ENCODE peak calls at places on chromosomes 3 and 15, in eight cellular contexts. Y, I, S, T, P, U, J and V are unnamed samples.
A peak's percentile ranks its signal among the peaks of the same experiment; 100 is the strongest.

GRCh38 chr3:46368569-46368968 is 2.2 kb upstream of the CCR5 start:
- DNase-seq in U (peak; percentile 78), P (no peak), J (peak; percentile 41), I (no peak), S (peak; percentile 18), T (no peak), Y (no peak), V (no peak)

GRCh38 chr3:71432044-71432970 is 151.2 kb downstream of the FOXP1 start:
- DNase-seq in I (no peak), J (peak; percentile 31), P (no peak), S (no peak), U (no peak), T (no peak), Y (peak; percentile 39), V (no peak)

GRCh38 chr15:70271422-70272088 is 173.8 kb upstream of the TLE3 start:
- DNase-seq in S (no peak), Y (peak; percentile 96), U (no peak), T (peak; percentile 79), I (peak; percentile 95), P (peak; percentile 5), J (no peak), V (peak; percentile 79)

GRCh38 chr3:190220362-190220761 is 99.7 kb upstream of the P3H2 start:
- DNase-seq in T (no peak), S (no peak), P (no peak), I (no peak), Y (no peak), U (no peak), J (no peak), V (no peak)

GRCh38 chr3:87771338-87772059 is 287.3 kb downstream of the CGGBP1 start:
- DNase-seq in I (peak; percentile 1), Y (no peak), U (no peak), J (no peak), S (peak; percentile 14), T (peak; percentile 61), P (no peak), V (peak; percentile 6)

GRCh38 chr3:160225181-160226025 is at the start of gene C3orf80:
- DNase-seq in P (peak; percentile 83), T (peak; percentile 73), S (no peak), J (peak; percentile 36), Y (peak; percentile 38), I (peak; percentile 26), U (peak; percentile 66), V (no peak)

GRCh38 chr3:30826381-30827061 is 67.9 kb downstream of the GADL1 start:
- DNase-seq in U (no peak), J (no peak), P (no peak), S (no peak), I (no peak), Y (peak; percentile 47), T (peak; percentile 34), V (no peak)

GRCh38 chr3:156648086-156648485 is 26.3 kb upstream of the TIPARP start:
- DNase-seq in J (no peak), S (no peak), U (no peak), T (peak; percentile 17), I (peak; percentile 75), Y (peak; percentile 85), P (no peak), V (no peak)

GRCh38 chr15:68343579-68344225 is 66.2 kb downstream of the FEM1B start:
- DNase-seq in I (no peak), J (no peak), U (no peak), S (no peak), P (peak; percentile 64), Y (no peak), T (no peak), V (no peak)

GRCh38 chr3:98657429-98657828 is 64.0 kb upstream of the CPOX start:
- DNase-seq in U (peak; percentile 83), T (peak; percentile 3), I (no peak), J (peak; percentile 32), S (peak; percentile 34), P (no peak), Y (no peak), V (no peak)

GRCh38 chr15:38297623-38298388 is 45.2 kb downstream of the SPRED1 start:
- DNase-seq in Y (peak; percentile 61), J (no peak), U (no peak), I (peak; percentile 62), T (peak; percentile 46), P (no peak), S (no peak), V (no peak)

GRCh38 chr3:46947981-46948791 is 28.4 kb downstream of the CCDC12 start:
- DNase-seq in J (peak; percentile 51), U (peak; percentile 82), S (peak; percentile 82), Y (peak; percentile 52), P (no peak), I (peak; percentile 52), T (no peak), V (peak; percentile 92)

GRCh38 chr15:70390723-70391122 is 293.0 kb upstream of the TLE3 start:
- DNase-seq in Y (no peak), P (no peak), T (no peak), U (no peak), J (no peak), I (no peak), S (no peak), V (no peak)

GRCh38 chr15:79539426-79539825 is 107.3 kb downstream of the MINAR1 start:
- DNase-seq in S (no peak), U (no peak), J (no peak), P (no peak), I (no peak), T (no peak), Y (no peak), V (peak; percentile 44)

GRCh38 chr3:14844386-14845170 is 25.8 kb downstream of the FGD5 start:
- DNase-seq in P (no peak), T (no peak), I (no peak), J (no peak), Y (no peak), S (no peak), U (no peak), V (no peak)

GRCh38 chr3:21163961-21164360 is 587.0 kb downstream of the ZNF385D start:
- DNase-seq in I (no peak), U (no peak), S (no peak), P (no peak), J (no peak), Y (no peak), T (no peak), V (no peak)

GRCh38 chr3:195475614-195476013 is 32.8 kb upstream of the ACAP2 start:
- DNase-seq in U (no peak), I (no peak), J (no peak), S (no peak), T (no peak), Y (no peak), P (no peak), V (no peak)
- H3K27ac ChIP-seq in U (no peak overlapping the region), I (no peak overlapping the region), J (no peak overlapping the region), S (no peak overlapping the region), T (no peak overlapping the region), Y (no peak overlapping the region), P (no peak overlapping the region), V (no peak overlapping the region)

DNA sequence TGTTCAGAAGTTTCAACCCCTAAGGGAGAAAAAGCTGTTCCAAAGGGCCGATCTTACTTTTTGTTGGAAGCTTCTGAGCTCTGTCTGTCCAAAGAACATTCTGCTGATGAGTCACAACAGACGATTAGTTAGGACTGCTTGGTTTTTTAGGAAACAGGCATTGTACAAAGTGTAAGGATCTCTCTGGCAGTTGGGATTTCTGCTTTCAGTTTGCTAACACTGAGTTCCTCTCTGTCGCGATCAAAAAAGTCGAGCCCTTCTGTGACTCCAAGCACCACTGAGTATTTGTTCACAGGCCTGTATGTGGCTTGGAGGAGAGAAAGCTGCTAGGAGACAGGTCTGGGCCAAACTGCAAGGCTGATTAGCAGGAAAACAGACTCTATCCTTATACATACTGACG is 91.8 kb upstream of the PFN2 start:
- DNase-seq in Y (peak; percentile 68), P (no peak), T (no peak), I (peak; percentile 81), U (no peak), J (no peak), S (no peak), V (peak; percentile 63)
- H3K27ac ChIP-seq in Y (peak overlapping the region; percentile 22), P (peak overlapping the region; percentile 44), T (no peak overlapping the region), I (peak overlapping the region; percentile 96), U (no peak overlapping the region), J (peak overlapping the region; percentile 68), S (no peak overlapping the region), V (no peak overlapping the region)

GRCh38 chr3:57756022-57756527 is at the start of gene SLMAP:
- DNase-seq in U (peak; percentile 99), I (peak; percentile 96), P (peak; percentile 99), Y (peak; percentile 92), T (peak; percentile 94), S (peak; percentile 96), J (peak; percentile 96), V (peak; percentile 97)

GRCh38 chr3:57756528-57757401 is 656 bp downstream of the SLMAP start:
- DNase-seq in Y (peak; percentile 63), J (peak; percentile 35), I (peak; percentile 74), S (no peak), U (peak; percentile 67), T (peak; percentile 27), P (peak; percentile 85), V (peak; percentile 52)

GRCh38 chr3:57753016-57753415 is 3.1 kb upstream of the SLMAP start:
- DNase-seq in P (no peak), T (no peak), S (no peak), J (no peak), Y (no peak), I (no peak), U (no peak), V (no peak)

GRCh38 chr3:57757642-57758297 is 1.7 kb downstream of the SLMAP start:
- DNase-seq in T (peak; percentile 1), Y (peak; percentile 25), P (no peak), I (peak; percentile 28), J (no peak), S (no peak), U (no peak), V (peak; percentile 28)

DNA sequence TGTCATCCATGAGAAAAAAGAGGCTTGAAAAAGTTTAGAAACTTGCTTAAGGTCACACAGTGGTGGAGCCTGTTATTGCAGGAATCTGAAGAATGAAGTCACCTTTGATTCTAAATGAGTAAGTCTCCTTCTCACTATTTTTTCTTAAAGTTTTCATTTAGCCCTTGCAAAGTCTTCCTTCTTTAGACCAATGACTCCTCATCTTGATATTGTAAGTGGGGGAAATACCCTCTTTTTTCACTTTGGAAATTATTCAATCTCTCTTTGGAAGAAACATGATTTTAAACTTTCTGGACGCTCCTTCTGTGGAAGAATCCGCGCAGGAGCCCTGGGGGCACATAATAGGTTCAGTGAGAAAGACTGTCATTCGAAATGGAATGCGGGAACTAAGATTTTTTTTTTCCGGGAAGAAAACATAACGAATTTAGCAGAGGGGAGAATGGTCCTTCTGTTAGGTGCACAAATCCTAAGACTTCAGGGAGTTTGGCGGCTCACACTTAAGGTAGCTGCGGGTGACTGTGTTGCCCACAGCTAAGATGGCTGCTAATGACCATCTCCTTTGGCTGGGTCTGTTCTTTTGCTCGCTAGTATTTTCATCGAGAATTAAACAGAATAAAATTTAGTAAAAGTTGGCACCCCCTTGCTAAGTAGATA is 614 bp upstream of the SLMAP start:
- DNase-seq in I (peak; percentile 38), Y (peak; percentile 74), T (peak; percentile 51), P (no peak), J (peak; percentile 23), S (no peak), U (peak; percentile 52), V (peak; percentile 90)
- H3K27ac ChIP-seq in I (peak overlapping the region; percentile 88), Y (peak overlapping the region; percentile 93), T (peak overlapping the region; percentile 94), P (peak overlapping the region; percentile 5), J (peak overlapping the region; percentile 91), S (peak overlapping the region; percentile 82), U (peak overlapping the region; percentile 92), V (peak overlapping the region; percentile 91)

DNA sequence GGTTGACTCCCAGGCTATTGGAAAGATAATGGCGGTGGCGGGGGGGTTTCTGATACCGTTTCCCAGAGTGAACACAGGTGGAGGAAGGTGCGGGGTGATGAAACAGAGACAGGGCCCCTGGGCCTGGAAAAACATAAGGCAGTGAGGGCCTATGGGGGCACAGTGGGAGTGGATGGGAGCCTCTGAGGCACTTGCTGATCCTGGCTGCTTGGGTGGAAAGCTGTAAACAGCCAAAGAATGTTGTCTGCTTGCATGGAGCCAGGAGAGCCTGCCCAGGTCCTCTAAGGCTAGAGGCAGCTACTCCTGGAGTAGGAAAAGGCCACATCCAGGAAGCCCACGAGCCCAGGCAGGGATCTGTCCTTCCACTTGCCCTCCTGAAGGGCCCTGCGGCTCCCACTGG is 3.0 kb upstream of the SEMA3B start:
- DNase-seq in Y (no peak), T (no peak), J (no peak), U (no peak), S (no peak), I (no peak), P (no peak), V (no peak)
- H3K27ac ChIP-seq in Y (no peak overlapping the region), T (no peak overlapping the region), J (peak overlapping the region; percentile 99), U (peak overlapping the region; percentile 93), S (no peak overlapping the region), I (peak overlapping the region; percentile 97), P (peak overlapping the region; percentile 79), V (no peak overlapping the region)